ENCODE peak calls at places on chromosomes 11 and 22, in six cellular contexts. One of them, this sample, is unnamed.

GRCh38 chr22:50146440-50147228 is 23.9 kb upstream of the PANX2 start:
- DNase-seq in H1: no peak
- DNase-seq in H9: no peak
- DNase-seq in mesenchymal stem cell: no peak
- DNase-seq in IMR-90: peak; percentile 71
- DNase-seq in neuronal stem cell: no peak
- DNase-seq in this sample: peak; percentile 61

GRCh38 chr11:492416-493226 is 14.4 kb downstream of the RNH1 start:
- DNase-seq in neuronal stem cell: no peak
- DNase-seq in IMR-90: no peak
- DNase-seq in H9: no peak
- DNase-seq in mesenchymal stem cell: no peak
- DNase-seq in H1: peak; percentile 46
- DNase-seq in this sample: no peak

GRCh38 chr11:65539401-65540289 is 14.8 kb downstream of the SCYL1 start:
- DNase-seq in H1: peak; percentile 89
- DNase-seq in mesenchymal stem cell: no peak
- DNase-seq in H9: peak; percentile 84
- DNase-seq in IMR-90: no peak
- DNase-seq in neuronal stem cell: no peak
- DNase-seq in this sample: peak; percentile 18

GRCh38 chr11:44899959-44900358 is 50.7 kb downstream of the TP53I11 start:
- DNase-seq in mesenchymal stem cell: peak; percentile 78
- DNase-seq in H1: peak; percentile 73
- DNase-seq in H9: peak; percentile 83
- DNase-seq in neuronal stem cell: no peak
- DNase-seq in IMR-90: peak; percentile 71
- DNase-seq in this sample: no peak

GRCh38 chr11:134532921-134533421 is 120.9 kb upstream of the B3GAT1 start:
- DNase-seq in IMR-90: no peak
- DNase-seq in mesenchymal stem cell: no peak
- DNase-seq in neuronal stem cell: no peak
- DNase-seq in H1: peak; percentile 41
- DNase-seq in H9: peak; percentile 17
- DNase-seq in this sample: no peak

GRCh38 chr11:16739326-16739875 is 954 bp downstream of the C11orf58 start:
- DNase-seq in mesenchymal stem cell: peak; percentile 57
- DNase-seq in H1: no peak
- DNase-seq in H9: no peak
- DNase-seq in neuronal stem cell: no peak
- DNase-seq in IMR-90: peak; percentile 28
- DNase-seq in this sample: no peak

GRCh38 chr11:113387605-113388211 is at the start of gene ANKK1:
- DNase-seq in IMR-90: no peak
- DNase-seq in neuronal stem cell: peak; percentile 29
- DNase-seq in H1: peak; percentile 86
- DNase-seq in H9: peak; percentile 87
- DNase-seq in mesenchymal stem cell: no peak
- DNase-seq in this sample: peak; percentile 39

GRCh38 chr11:132058211-132058772 is 687.9 kb downstream of the NTM start:
- DNase-seq in H1: no peak
- DNase-seq in mesenchymal stem cell: peak; percentile 65
- DNase-seq in neuronal stem cell: no peak
- DNase-seq in H9: no peak
- DNase-seq in IMR-90: peak; percentile 61
- DNase-seq in this sample: peak; percentile 9

GRCh38 chr11:101996106-101996505 is 51.1 kb upstream of the CFAP300 start:
- DNase-seq in H9: no peak
- DNase-seq in mesenchymal stem cell: no peak
- DNase-seq in neuronal stem cell: no peak
- DNase-seq in IMR-90: no peak
- DNase-seq in H1: no peak
- DNase-seq in this sample: no peak

GRCh38 chr11:15941206-15941770 is 415.1 kb downstream of the SOX6 start:
- DNase-seq in neuronal stem cell: peak; percentile 39
- DNase-seq in H1: peak; percentile 94
- DNase-seq in IMR-90: no peak
- DNase-seq in H9: peak; percentile 87
- DNase-seq in mesenchymal stem cell: no peak
- DNase-seq in this sample: peak; percentile 44

GRCh38 chr22:37627091-37627490 is 12.4 kb upstream of the SH3BP1 start:
- DNase-seq in IMR-90: no peak
- DNase-seq in neuronal stem cell: no peak
- DNase-seq in H1: no peak
- DNase-seq in H9: no peak
- DNase-seq in mesenchymal stem cell: no peak
- DNase-seq in this sample: no peak

GRCh38 chr11:118398797-118399564 is 2.4 kb upstream of the ATP5MG start:
- DNase-seq in neuronal stem cell: no peak
- DNase-seq in H9: no peak
- DNase-seq in H1: no peak
- DNase-seq in mesenchymal stem cell: peak; percentile 3
- DNase-seq in IMR-90: peak; percentile 26
- DNase-seq in this sample: no peak

GRCh38 chr22:38276161-38276560 is 3.4 kb upstream of the TMEM184B start:
- DNase-seq in H9: no peak
- DNase-seq in IMR-90: no peak
- DNase-seq in H1: no peak
- DNase-seq in neuronal stem cell: no peak
- DNase-seq in mesenchymal stem cell: no peak
- DNase-seq in this sample: no peak

GRCh38 chr11:36123353-36124220 is 165.6 kb downstream of the COMMD9 start:
- DNase-seq in neuronal stem cell: no peak
- DNase-seq in H9: no peak
- DNase-seq in H1: no peak
- DNase-seq in mesenchymal stem cell: no peak
- DNase-seq in IMR-90: no peak
- DNase-seq in this sample: no peak

GRCh38 chr11:15288801-15289342 is 174.1 kb downstream of the INSC start:
- DNase-seq in H9: no peak
- DNase-seq in IMR-90: no peak
- DNase-seq in mesenchymal stem cell: no peak
- DNase-seq in H1: no peak
- DNase-seq in neuronal stem cell: no peak
- DNase-seq in this sample: no peak

GRCh38 chr11:5737091-5737490 is 843 bp downstream of the OR56B1 start:
- DNase-seq in H1: no peak
- DNase-seq in H9: no peak
- DNase-seq in mesenchymal stem cell: no peak
- DNase-seq in IMR-90: peak; percentile 16
- DNase-seq in neuronal stem cell: no peak
- DNase-seq in this sample: no peak

GRCh38 chr11:114892381-114893197 is 214.3 kb downstream of the NXPE2 start:
- DNase-seq in neuronal stem cell: no peak
- DNase-seq in H9: no peak
- DNase-seq in IMR-90: no peak
- DNase-seq in mesenchymal stem cell: no peak
- DNase-seq in H1: peak; percentile 83
- DNase-seq in this sample: no peak

GRCh38 chr11:115701284-115701875 is 197.2 kb upstream of the CADM1 start:
- DNase-seq in mesenchymal stem cell: no peak
- DNase-seq in IMR-90: no peak
- DNase-seq in H1: no peak
- DNase-seq in H9: no peak
- DNase-seq in neuronal stem cell: no peak
- DNase-seq in this sample: no peak

GRCh38 chr22:17562906-17563870 is at the start of gene SLC25A18:
- DNase-seq in neuronal stem cell: peak; percentile 14
- DNase-seq in mesenchymal stem cell: peak; percentile 29
- DNase-seq in H1: peak; percentile 56
- DNase-seq in H9: peak; percentile 61
- DNase-seq in IMR-90: no peak
- DNase-seq in this sample: peak; percentile 53

GRCh38 chr11:3166268-3167142 is 1.4 kb upstream of the OSBPL5 start:
- DNase-seq in H1: no peak
- DNase-seq in neuronal stem cell: no peak
- DNase-seq in H9: no peak
- DNase-seq in mesenchymal stem cell: no peak
- DNase-seq in IMR-90: no peak
- DNase-seq in this sample: no peak

GRCh38 chr22:23709107-23709506 is 18.3 kb downstream of the RGL4 start:
- DNase-seq in mesenchymal stem cell: no peak
- DNase-seq in H1: no peak
- DNase-seq in neuronal stem cell: no peak
- DNase-seq in IMR-90: peak; percentile 59
- DNase-seq in H9: no peak
- DNase-seq in this sample: no peak

GRCh38 chr11:907668-908067 is 2.9 kb downstream of the CHID1 start:
- DNase-seq in H1: no peak
- DNase-seq in IMR-90: no peak
- DNase-seq in mesenchymal stem cell: no peak
- DNase-seq in neuronal stem cell: no peak
- DNase-seq in H9: no peak
- DNase-seq in this sample: no peak

GRCh38 chr11:73072935-73073481 is 69.1 kb downstream of the FCHSD2 start:
- DNase-seq in neuronal stem cell: no peak
- DNase-seq in mesenchymal stem cell: peak; percentile 41
- DNase-seq in H9: no peak
- DNase-seq in H1: no peak
- DNase-seq in IMR-90: peak; percentile 12
- DNase-seq in this sample: no peak

GRCh38 chr11:330694-331314 is 10.1 kb upstream of the IFITM3 start:
- DNase-seq in neuronal stem cell: no peak
- DNase-seq in H1: no peak
- DNase-seq in IMR-90: no peak
- DNase-seq in mesenchymal stem cell: no peak
- DNase-seq in H9: peak; percentile 26
- DNase-seq in this sample: no peak

GRCh38 chr11:115338476-115338875 is 165.7 kb downstream of the CADM1 start:
- DNase-seq in neuronal stem cell: no peak
- DNase-seq in H1: no peak
- DNase-seq in H9: no peak
- DNase-seq in mesenchymal stem cell: no peak
- DNase-seq in IMR-90: no peak
- DNase-seq in this sample: no peak

GRCh38 chr11:7654094-7654742 is 19.1 kb downstream of the CYB5R2 start:
- DNase-seq in H9: no peak
- DNase-seq in IMR-90: no peak
- DNase-seq in mesenchymal stem cell: no peak
- DNase-seq in H1: no peak
- DNase-seq in neuronal stem cell: no peak
- DNase-seq in this sample: no peak

GRCh38 chr11:7656704-7657103 is 16.6 kb downstream of the CYB5R2 start:
- DNase-seq in H9: no peak
- DNase-seq in neuronal stem cell: no peak
- DNase-seq in IMR-90: no peak
- DNase-seq in H1: no peak
- DNase-seq in mesenchymal stem cell: no peak
- DNase-seq in this sample: no peak

GRCh38 chr11:7657306-7658025 is 15.8 kb downstream of the CYB5R2 start:
- DNase-seq in H1: peak; percentile 65
- DNase-seq in mesenchymal stem cell: peak; percentile 67
- DNase-seq in IMR-90: peak; percentile 68
- DNase-seq in neuronal stem cell: peak; percentile 57
- DNase-seq in H9: peak; percentile 76
- DNase-seq in this sample: no peak

GRCh38 chr11:7651700-7652099 is 21.6 kb downstream of the CYB5R2 start:
- DNase-seq in neuronal stem cell: no peak
- DNase-seq in H1: no peak
- DNase-seq in IMR-90: no peak
- DNase-seq in mesenchymal stem cell: no peak
- DNase-seq in H9: no peak
- DNase-seq in this sample: no peak

GRCh38 chr11:7655253-7656217 is 17.8 kb downstream of the CYB5R2 start:
- DNase-seq in mesenchymal stem cell: no peak
- DNase-seq in H9: no peak
- DNase-seq in H1: no peak
- DNase-seq in neuronal stem cell: no peak
- DNase-seq in IMR-90: no peak
- DNase-seq in this sample: no peak
- H4K91ac ChIP-seq in mesenchymal stem cell: peak overlapping the region; percentile 22
- H4K91ac ChIP-seq in H9: no peak overlapping the region
- H4K91ac ChIP-seq in H1: peak overlapping the region; percentile 13
- H4K91ac ChIP-seq in neuronal stem cell: no peak overlapping the region
- H4K91ac ChIP-seq in IMR-90: peak overlapping the region; percentile 38
- H4K91ac ChIP-seq in this sample: no peak overlapping the region

DNA sequence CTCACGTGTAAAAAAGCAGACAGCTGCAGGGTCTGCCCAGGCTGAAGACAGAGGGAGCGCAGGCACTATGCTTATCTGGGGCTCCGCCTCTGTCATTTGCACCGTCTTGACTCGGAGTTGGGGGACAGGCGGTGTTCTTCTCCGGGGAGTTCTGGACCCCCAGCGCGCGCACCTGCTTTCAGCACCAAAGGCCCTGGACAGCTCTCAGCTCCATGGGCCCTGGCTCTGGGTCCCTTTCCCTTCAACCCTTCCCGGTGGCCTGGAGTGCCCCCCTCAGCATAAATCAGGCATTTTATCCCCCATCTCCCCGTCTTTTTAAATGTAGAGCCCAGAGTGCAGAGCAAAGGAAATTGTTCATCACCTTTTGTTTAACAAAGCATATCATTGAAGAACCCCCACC is 1.5 kb downstream of the SEZ6L start:
- DNase-seq in H1: peak; percentile 90
- DNase-seq in H9: peak; percentile 67
- DNase-seq in IMR-90: no peak
- DNase-seq in neuronal stem cell: peak; percentile 67
- DNase-seq in mesenchymal stem cell: no peak
- DNase-seq in this sample: no peak
- H4K91ac ChIP-seq in H1: no peak overlapping the region
- H4K91ac ChIP-seq in H9: no peak overlapping the region
- H4K91ac ChIP-seq in IMR-90: no peak overlapping the region
- H4K91ac ChIP-seq in neuronal stem cell: no peak overlapping the region
- H4K91ac ChIP-seq in mesenchymal stem cell: no peak overlapping the region
- H4K91ac ChIP-seq in this sample: no peak overlapping the region

DNA sequence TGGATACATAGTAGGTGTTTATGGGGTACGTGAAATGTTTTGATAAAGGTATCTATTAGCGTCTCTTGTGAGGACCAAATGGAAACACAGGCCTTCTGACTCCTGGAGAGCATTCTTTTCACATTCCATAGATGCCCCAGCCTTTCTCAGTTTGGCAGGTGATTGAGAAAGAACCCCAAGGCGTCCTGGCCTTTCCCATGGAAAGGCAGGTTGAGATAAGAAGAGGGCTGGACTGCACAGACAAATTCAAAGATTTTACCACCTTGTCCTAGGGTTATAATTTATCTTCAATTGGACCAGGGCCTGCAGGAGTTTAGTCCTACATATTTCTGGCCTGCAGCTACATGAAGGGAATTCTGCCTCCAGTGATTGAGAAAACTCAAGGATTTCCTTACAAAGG is 661 bp upstream of the OLFML1 start:
- DNase-seq in H1: no peak
- DNase-seq in H9: no peak
- DNase-seq in neuronal stem cell: no peak
- DNase-seq in mesenchymal stem cell: no peak
- DNase-seq in IMR-90: no peak
- DNase-seq in this sample: peak; percentile 91
- H4K91ac ChIP-seq in H1: no peak overlapping the region
- H4K91ac ChIP-seq in H9: no peak overlapping the region
- H4K91ac ChIP-seq in neuronal stem cell: no peak overlapping the region
- H4K91ac ChIP-seq in mesenchymal stem cell: no peak overlapping the region
- H4K91ac ChIP-seq in IMR-90: no peak overlapping the region
- H4K91ac ChIP-seq in this sample: no peak overlapping the region

DNA sequence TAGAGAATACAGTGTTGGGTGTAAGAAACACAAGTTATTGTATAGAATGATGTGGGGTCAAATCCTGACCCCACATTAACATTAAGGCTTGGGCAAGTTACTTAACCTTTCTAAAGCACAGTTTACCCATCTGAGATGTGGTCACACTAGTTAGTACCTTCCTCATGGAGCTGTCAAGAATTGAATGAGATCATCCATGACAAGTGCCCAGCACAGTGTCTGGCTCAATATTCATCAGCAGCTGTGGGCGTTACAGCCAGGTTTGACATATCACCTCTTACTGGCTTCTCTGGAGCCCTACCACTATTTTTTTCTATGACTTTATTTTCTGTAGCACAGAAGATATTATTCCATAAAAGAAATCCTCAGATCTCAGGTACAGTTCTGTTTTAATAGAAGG is 57.2 kb downstream of the SC5D start:
- DNase-seq in H9: no peak
- DNase-seq in neuronal stem cell: no peak
- DNase-seq in H1: no peak
- DNase-seq in mesenchymal stem cell: no peak
- DNase-seq in IMR-90: no peak
- DNase-seq in this sample: no peak
- H4K91ac ChIP-seq in H9: no peak overlapping the region
- H4K91ac ChIP-seq in neuronal stem cell: no peak overlapping the region
- H4K91ac ChIP-seq in H1: no peak overlapping the region
- H4K91ac ChIP-seq in mesenchymal stem cell: no peak overlapping the region
- H4K91ac ChIP-seq in IMR-90: no peak overlapping the region
- H4K91ac ChIP-seq in this sample: no peak overlapping the region